ENCODE peak calls at places on chromosome 3, in ten cellular contexts. One of them, this sample, is unnamed. For H3K9me3, the result is how much of the 10 kb centered on the place peaks cover.

GRCh38 chr3:134314588-134315285 is 59.5 kb downstream of the AMOTL2 start:
- DNase-seq in CD4-positive, alpha-beta T cell: no peak
- DNase-seq in uterus: peak
- DNase-seq in fibroblast of lung: no peak
- DNase-seq in breast epithelium: no peak
- DNase-seq in upper lobe of right lung: no peak
- DNase-seq in body of pancreas: no peak
- DNase-seq in mucosa of descending colon: no peak
- DNase-seq in BE2C: no peak
- DNase-seq in left ventricle myocardium inferior: no peak
- DNase-seq in this sample: no peak

GRCh38 chr3:48859188-48859587 is 11.5 kb upstream of the PRKAR2A start:
- DNase-seq in CD4-positive, alpha-beta T cell: no peak
- DNase-seq in BE2C: no peak
- DNase-seq in uterus: no peak
- DNase-seq in fibroblast of lung: no peak
- DNase-seq in breast epithelium: peak
- DNase-seq in left ventricle myocardium inferior: no peak
- DNase-seq in upper lobe of right lung: no peak
- DNase-seq in body of pancreas: no peak
- DNase-seq in mucosa of descending colon: no peak
- DNase-seq in this sample: no peak

GRCh38 chr3:151382671-151383070 is 1.9 kb downstream of the P2RY12 start:
- DNase-seq in mucosa of descending colon: no peak
- DNase-seq in fibroblast of lung: no peak
- DNase-seq in breast epithelium: no peak
- DNase-seq in uterus: no peak
- DNase-seq in upper lobe of right lung: no peak
- DNase-seq in BE2C: no peak
- DNase-seq in body of pancreas: no peak
- DNase-seq in CD4-positive, alpha-beta T cell: no peak
- DNase-seq in left ventricle myocardium inferior: no peak
- DNase-seq in this sample: no peak

GRCh38 chr3:45043715-45044299 is 17.7 kb downstream of the CLEC3B start:
- DNase-seq in left ventricle myocardium inferior: no peak
- DNase-seq in upper lobe of right lung: no peak
- DNase-seq in breast epithelium: no peak
- DNase-seq in body of pancreas: no peak
- DNase-seq in BE2C: no peak
- DNase-seq in uterus: peak
- DNase-seq in CD4-positive, alpha-beta T cell: no peak
- DNase-seq in mucosa of descending colon: no peak
- DNase-seq in fibroblast of lung: peak
- DNase-seq in this sample: no peak

GRCh38 chr3:194575484-194576210 is 57.6 kb downstream of the TMEM44 start:
- DNase-seq in CD4-positive, alpha-beta T cell: no peak
- DNase-seq in breast epithelium: no peak
- DNase-seq in mucosa of descending colon: no peak
- DNase-seq in left ventricle myocardium inferior: no peak
- DNase-seq in upper lobe of right lung: no peak
- DNase-seq in uterus: no peak
- DNase-seq in fibroblast of lung: peak
- DNase-seq in BE2C: no peak
- DNase-seq in body of pancreas: peak
- DNase-seq in this sample: peak

GRCh38 chr3:23808525-23808924 is 2.8 kb downstream of the UBE2E1 start:
- DNase-seq in CD4-positive, alpha-beta T cell: no peak
- DNase-seq in upper lobe of right lung: no peak
- DNase-seq in mucosa of descending colon: no peak
- DNase-seq in BE2C: no peak
- DNase-seq in uterus: no peak
- DNase-seq in body of pancreas: no peak
- DNase-seq in breast epithelium: no peak
- DNase-seq in fibroblast of lung: no peak
- DNase-seq in left ventricle myocardium inferior: no peak
- DNase-seq in this sample: no peak

GRCh38 chr3:151218136-151218535 is 15.1 kb upstream of the GPR171 start:
- DNase-seq in body of pancreas: no peak
- DNase-seq in left ventricle myocardium inferior: no peak
- DNase-seq in BE2C: peak
- DNase-seq in CD4-positive, alpha-beta T cell: no peak
- DNase-seq in mucosa of descending colon: no peak
- DNase-seq in breast epithelium: no peak
- DNase-seq in upper lobe of right lung: no peak
- DNase-seq in fibroblast of lung: no peak
- DNase-seq in uterus: no peak
- DNase-seq in this sample: no peak

GRCh38 chr3:103169289-103169688 is 734.5 kb downstream of the ZPLD1 start:
- DNase-seq in uterus: no peak
- DNase-seq in upper lobe of right lung: no peak
- DNase-seq in breast epithelium: no peak
- DNase-seq in body of pancreas: no peak
- DNase-seq in CD4-positive, alpha-beta T cell: no peak
- DNase-seq in fibroblast of lung: no peak
- DNase-seq in mucosa of descending colon: no peak
- DNase-seq in BE2C: peak
- DNase-seq in left ventricle myocardium inferior: no peak
- DNase-seq in this sample: no peak

GRCh38 chr3:67458406-67458805 is 196.0 kb downstream of the SUCLG2 start:
- DNase-seq in CD4-positive, alpha-beta T cell: no peak
- DNase-seq in breast epithelium: no peak
- DNase-seq in fibroblast of lung: peak
- DNase-seq in left ventricle myocardium inferior: no peak
- DNase-seq in mucosa of descending colon: no peak
- DNase-seq in body of pancreas: no peak
- DNase-seq in upper lobe of right lung: no peak
- DNase-seq in uterus: no peak
- DNase-seq in BE2C: no peak
- DNase-seq in this sample: no peak

GRCh38 chr3:28315711-28316110 is 32.8 kb upstream of the ZCWPW2 start:
- DNase-seq in mucosa of descending colon: no peak
- DNase-seq in breast epithelium: no peak
- DNase-seq in uterus: no peak
- DNase-seq in CD4-positive, alpha-beta T cell: no peak
- DNase-seq in BE2C: no peak
- DNase-seq in body of pancreas: no peak
- DNase-seq in fibroblast of lung: no peak
- DNase-seq in upper lobe of right lung: no peak
- DNase-seq in left ventricle myocardium inferior: no peak
- DNase-seq in this sample: no peak

GRCh38 chr3:195112361-195112791 is 158.6 kb downstream of the XXYLT1 start:
- DNase-seq in fibroblast of lung: no peak
- DNase-seq in body of pancreas: no peak
- DNase-seq in upper lobe of right lung: peak
- DNase-seq in left ventricle myocardium inferior: no peak
- DNase-seq in CD4-positive, alpha-beta T cell: no peak
- DNase-seq in BE2C: no peak
- DNase-seq in mucosa of descending colon: no peak
- DNase-seq in breast epithelium: no peak
- DNase-seq in uterus: no peak
- DNase-seq in this sample: no peak

GRCh38 chr3:57108684-57109083 is 48.2 kb downstream of the SPATA12 start:
- DNase-seq in mucosa of descending colon: no peak
- DNase-seq in body of pancreas: no peak
- DNase-seq in uterus: no peak
- DNase-seq in fibroblast of lung: no peak
- DNase-seq in breast epithelium: no peak
- DNase-seq in CD4-positive, alpha-beta T cell: no peak
- DNase-seq in left ventricle myocardium inferior: no peak
- DNase-seq in upper lobe of right lung: no peak
- DNase-seq in BE2C: no peak
- DNase-seq in this sample: no peak

GRCh38 chr3:11509175-11510000 is 134.3 kb downstream of the VGLL4 start:
- DNase-seq in body of pancreas: peak
- DNase-seq in fibroblast of lung: peak
- DNase-seq in CD4-positive, alpha-beta T cell: no peak
- DNase-seq in BE2C: peak
- DNase-seq in mucosa of descending colon: peak
- DNase-seq in upper lobe of right lung: peak
- DNase-seq in uterus: peak
- DNase-seq in breast epithelium: no peak
- DNase-seq in left ventricle myocardium inferior: peak
- DNase-seq in this sample: no peak

GRCh38 chr3:101725192-101725889 is 927 bp downstream of the CEP97 start:
- DNase-seq in body of pancreas: peak
- DNase-seq in upper lobe of right lung: no peak
- DNase-seq in CD4-positive, alpha-beta T cell: peak
- DNase-seq in left ventricle myocardium inferior: peak
- DNase-seq in uterus: peak
- DNase-seq in fibroblast of lung: peak
- DNase-seq in breast epithelium: no peak
- DNase-seq in mucosa of descending colon: peak
- DNase-seq in BE2C: peak
- DNase-seq in this sample: no peak

GRCh38 chr3:15241341-15241740 is 35.3 kb downstream of the CAPN7 start:
- DNase-seq in mucosa of descending colon: no peak
- DNase-seq in upper lobe of right lung: no peak
- DNase-seq in left ventricle myocardium inferior: no peak
- DNase-seq in body of pancreas: no peak
- DNase-seq in BE2C: peak
- DNase-seq in fibroblast of lung: no peak
- DNase-seq in breast epithelium: no peak
- DNase-seq in CD4-positive, alpha-beta T cell: peak
- DNase-seq in uterus: peak
- DNase-seq in this sample: peak
- TF ChIP-seq CTCF in mucosa of descending colon: no peak
- TF ChIP-seq CTCF in upper lobe of right lung: peak
- TF ChIP-seq CTCF in left ventricle myocardium inferior: peak
- TF ChIP-seq CTCF in body of pancreas: no peak
- TF ChIP-seq CTCF in BE2C: peak
- TF ChIP-seq CTCF in fibroblast of lung: no peak
- TF ChIP-seq CTCF in breast epithelium: no peak
- TF ChIP-seq CTCF in CD4-positive, alpha-beta T cell: peak
- TF ChIP-seq CTCF in uterus: peak
- TF ChIP-seq CTCF in this sample: peak

DNA sequence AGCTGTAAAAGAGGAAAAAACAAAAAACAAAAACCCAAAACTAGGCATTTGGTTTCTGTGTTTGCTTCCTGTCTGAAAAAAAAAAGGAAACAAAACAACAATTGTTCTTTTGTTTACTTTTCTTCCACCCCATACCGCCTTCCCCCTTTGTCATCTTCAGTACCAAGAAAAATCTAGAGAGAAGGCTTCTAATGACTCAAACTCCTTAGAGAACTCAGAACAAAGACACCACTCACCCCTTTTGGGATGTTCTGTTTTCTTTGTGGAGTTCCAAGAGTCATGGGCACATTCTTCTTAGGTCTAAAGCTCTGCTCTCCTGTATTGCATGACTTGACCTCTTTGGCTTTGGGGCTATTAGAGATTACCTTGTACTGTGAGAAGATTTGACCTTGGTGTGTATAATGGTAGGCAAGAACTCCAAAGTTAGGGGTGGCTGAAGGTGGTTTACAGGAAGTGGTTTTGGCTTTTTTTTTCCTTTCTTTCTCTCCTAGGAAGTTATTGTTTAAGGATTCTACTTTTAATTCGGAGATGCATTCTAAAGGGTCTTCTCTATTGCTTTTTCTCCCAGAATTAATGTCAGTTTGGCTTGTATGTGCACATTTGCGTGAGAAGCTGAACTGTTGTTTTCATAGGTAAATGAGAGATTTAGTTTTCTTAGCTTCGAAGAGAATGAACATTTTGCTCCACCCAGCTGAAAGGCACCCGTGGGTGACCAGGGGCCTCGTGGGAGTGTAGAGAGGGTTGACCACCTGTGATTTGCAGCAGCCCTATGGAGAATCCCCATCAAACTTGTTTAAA is 39.5 kb upstream of the ZBTB20 start:
- DNase-seq in breast epithelium: no peak
- DNase-seq in mucosa of descending colon: no peak
- DNase-seq in BE2C: no peak
- DNase-seq in upper lobe of right lung: no peak
- DNase-seq in left ventricle myocardium inferior: no peak
- DNase-seq in body of pancreas: no peak
- DNase-seq in CD4-positive, alpha-beta T cell: no peak
- DNase-seq in fibroblast of lung: no peak
- DNase-seq in uterus: no peak
- DNase-seq in this sample: no peak
- H3K9me3 ChIP-seq in breast epithelium: under half
- H3K9me3 ChIP-seq in mucosa of descending colon: under half
- H3K9me3 ChIP-seq in BE2C: under half
- H3K9me3 ChIP-seq in upper lobe of right lung: under half
- H3K9me3 ChIP-seq in left ventricle myocardium inferior: under half
- H3K9me3 ChIP-seq in body of pancreas: under half
- H3K9me3 ChIP-seq in CD4-positive, alpha-beta T cell: under half
- H3K9me3 ChIP-seq in fibroblast of lung: under half
- H3K9me3 ChIP-seq in uterus: under half
- H3K9me3 ChIP-seq in this sample: under half

DNA sequence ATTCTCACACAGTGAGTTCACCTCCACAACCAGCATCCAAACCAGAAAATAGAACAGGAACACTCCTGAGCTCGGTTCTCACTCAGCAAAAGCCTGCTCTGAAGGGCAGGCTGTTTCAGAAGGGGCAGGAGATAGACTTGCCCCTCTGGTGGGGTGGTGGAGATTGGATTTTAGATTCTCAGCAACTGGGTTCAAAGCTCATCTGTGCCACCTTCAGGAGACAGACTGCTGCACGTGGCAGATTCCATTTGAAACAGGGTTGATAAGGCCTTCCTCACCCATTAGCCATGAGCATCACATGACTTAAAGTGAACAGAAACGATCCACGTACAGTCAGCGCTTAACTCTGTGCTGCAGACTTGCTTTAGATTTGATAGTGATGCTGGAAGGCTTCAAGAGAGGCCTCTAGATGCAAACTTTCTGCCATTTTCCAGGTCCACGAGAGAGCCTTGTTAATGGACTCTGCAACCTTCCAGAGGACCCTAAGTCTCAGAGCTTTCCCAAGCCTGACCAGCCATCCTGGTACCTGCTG is 35.0 kb upstream of the MGLL start:
- DNase-seq in uterus: no peak
- DNase-seq in BE2C: no peak
- DNase-seq in body of pancreas: no peak
- DNase-seq in mucosa of descending colon: no peak
- DNase-seq in left ventricle myocardium inferior: no peak
- DNase-seq in upper lobe of right lung: no peak
- DNase-seq in breast epithelium: no peak
- DNase-seq in CD4-positive, alpha-beta T cell: no peak
- DNase-seq in fibroblast of lung: peak
- DNase-seq in this sample: no peak
- TF ChIP-seq CTCF in uterus: no peak
- TF ChIP-seq CTCF in BE2C: peak
- TF ChIP-seq CTCF in body of pancreas: no peak
- TF ChIP-seq CTCF in mucosa of descending colon: no peak
- TF ChIP-seq CTCF in left ventricle myocardium inferior: peak
- TF ChIP-seq CTCF in upper lobe of right lung: no peak
- TF ChIP-seq CTCF in breast epithelium: no peak
- TF ChIP-seq CTCF in CD4-positive, alpha-beta T cell: no peak
- TF ChIP-seq CTCF in fibroblast of lung: peak
- TF ChIP-seq CTCF in this sample: no peak

DNA sequence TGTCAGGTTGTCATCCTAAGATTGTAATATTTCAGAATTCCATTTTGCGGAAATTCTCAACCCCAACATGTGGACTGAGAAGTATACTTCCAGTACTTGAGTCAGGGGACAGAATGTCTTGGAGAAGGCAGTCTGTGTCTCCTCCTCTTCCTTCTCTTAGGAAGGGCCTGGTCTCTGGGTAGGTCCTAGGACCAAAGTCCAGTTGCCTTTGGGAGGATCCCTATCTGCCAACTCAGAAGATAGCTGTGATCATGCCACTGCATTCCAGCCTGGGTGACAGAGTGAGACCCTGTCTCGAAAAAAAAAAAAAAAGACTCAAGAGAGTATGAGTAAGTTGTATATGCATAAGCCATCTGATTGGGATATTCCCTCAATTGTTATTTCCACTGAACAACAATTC is 23.9 kb upstream of the FAM3D start:
- DNase-seq in CD4-positive, alpha-beta T cell: no peak
- DNase-seq in left ventricle myocardium inferior: no peak
- DNase-seq in uterus: no peak
- DNase-seq in upper lobe of right lung: no peak
- DNase-seq in breast epithelium: no peak
- DNase-seq in BE2C: no peak
- DNase-seq in fibroblast of lung: no peak
- DNase-seq in mucosa of descending colon: no peak
- DNase-seq in body of pancreas: no peak
- DNase-seq in this sample: no peak
- H3K9me3 ChIP-seq in CD4-positive, alpha-beta T cell: under half
- H3K9me3 ChIP-seq in left ventricle myocardium inferior: under half
- H3K9me3 ChIP-seq in uterus: under half
- H3K9me3 ChIP-seq in upper lobe of right lung: under half
- H3K9me3 ChIP-seq in breast epithelium: under half
- H3K9me3 ChIP-seq in BE2C: under half
- H3K9me3 ChIP-seq in fibroblast of lung: under half
- H3K9me3 ChIP-seq in mucosa of descending colon: under half
- H3K9me3 ChIP-seq in body of pancreas: under half
- H3K9me3 ChIP-seq in this sample: under half